ENCODE peak calls at places on chromosome 5, in ten cellular contexts. One of them, this sample, is unnamed.
A peak's percentile ranks its signal among the peaks of the same experiment; 100 is the strongest.

GRCh38 chr5:170273968-170274710 is 23.4 kb downstream of the LCP2 start:
- DNase-seq in H54: no peak
- DNase-seq in SW480: peak; percentile 38
- DNase-seq in dermis microvascular lymphatic vessel endothelial cell: peak; percentile 8
- DNase-seq in mesendoderm: peak; percentile 91
- DNase-seq in putamen: no peak
- DNase-seq in ACHN: peak; percentile 49
- DNase-seq in iPS-NIHi11: peak; percentile 43
- DNase-seq in tibial nerve: no peak
- DNase-seq in iris pigment epithelial cell: peak; percentile 2
- DNase-seq in this sample: no peak

GRCh38 chr5:87383216-87383615 is 29.5 kb downstream of the CCNH start:
- DNase-seq in H54: no peak
- DNase-seq in SW480: no peak
- DNase-seq in dermis microvascular lymphatic vessel endothelial cell: no peak
- DNase-seq in mesendoderm: no peak
- DNase-seq in putamen: no peak
- DNase-seq in ACHN: no peak
- DNase-seq in iPS-NIHi11: no peak
- DNase-seq in tibial nerve: no peak
- DNase-seq in iris pigment epithelial cell: peak; percentile 31
- DNase-seq in this sample: no peak

GRCh38 chr5:122458278-122458872 is 146.3 kb downstream of the SNCAIP start:
- DNase-seq in H54: peak; percentile 10
- DNase-seq in SW480: peak; percentile 51
- DNase-seq in dermis microvascular lymphatic vessel endothelial cell: peak; percentile 4
- DNase-seq in mesendoderm: peak; percentile 50
- DNase-seq in putamen: no peak
- DNase-seq in ACHN: peak; percentile 23
- DNase-seq in iPS-NIHi11: peak; percentile 38
- DNase-seq in tibial nerve: no peak
- DNase-seq in iris pigment epithelial cell: peak; percentile 32
- DNase-seq in this sample: no peak

GRCh38 chr5:6712582-6713273 is 504 bp upstream of the TENT4A start:
- DNase-seq in H54: peak; percentile 99
- DNase-seq in SW480: peak; percentile 98
- DNase-seq in dermis microvascular lymphatic vessel endothelial cell: peak; percentile 96
- DNase-seq in mesendoderm: peak; percentile 98
- DNase-seq in putamen: peak; percentile 98
- DNase-seq in ACHN: peak; percentile 94
- DNase-seq in iPS-NIHi11: peak; percentile 96
- DNase-seq in tibial nerve: peak; percentile 90
- DNase-seq in iris pigment epithelial cell: peak; percentile 95
- DNase-seq in this sample: peak; percentile 90

GRCh38 chr5:95081500-95082355 is 203.2 kb downstream of the MCTP1 start:
- DNase-seq in H54: peak; percentile 21
- DNase-seq in SW480: peak; percentile 87
- DNase-seq in dermis microvascular lymphatic vessel endothelial cell: peak; percentile 91
- DNase-seq in mesendoderm: peak; percentile 50
- DNase-seq in putamen: peak; percentile 70
- DNase-seq in ACHN: peak; percentile 90
- DNase-seq in iPS-NIHi11: peak; percentile 26
- DNase-seq in tibial nerve: peak; percentile 49
- DNase-seq in iris pigment epithelial cell: peak; percentile 95
- DNase-seq in this sample: no peak

GRCh38 chr5:179253730-179254129 is 91.5 kb downstream of the ADAMTS2 start:
- DNase-seq in H54: no peak
- DNase-seq in SW480: no peak
- DNase-seq in dermis microvascular lymphatic vessel endothelial cell: no peak
- DNase-seq in mesendoderm: no peak
- DNase-seq in putamen: no peak
- DNase-seq in ACHN: no peak
- DNase-seq in iPS-NIHi11: no peak
- DNase-seq in tibial nerve: no peak
- DNase-seq in iris pigment epithelial cell: no peak
- DNase-seq in this sample: no peak

GRCh38 chr5:167378894-167379723 is 912.3 kb upstream of the WWC1 start:
- DNase-seq in H54: no peak
- DNase-seq in SW480: no peak
- DNase-seq in dermis microvascular lymphatic vessel endothelial cell: no peak
- DNase-seq in mesendoderm: peak; percentile 64
- DNase-seq in putamen: no peak
- DNase-seq in ACHN: no peak
- DNase-seq in iPS-NIHi11: no peak
- DNase-seq in tibial nerve: no peak
- DNase-seq in iris pigment epithelial cell: no peak
- DNase-seq in this sample: no peak

GRCh38 chr5:79843450-79844388 is 147.3 kb downstream of the MTX3 start:
- DNase-seq in H54: no peak
- DNase-seq in SW480: no peak
- DNase-seq in dermis microvascular lymphatic vessel endothelial cell: no peak
- DNase-seq in mesendoderm: no peak
- DNase-seq in putamen: no peak
- DNase-seq in ACHN: no peak
- DNase-seq in iPS-NIHi11: no peak
- DNase-seq in tibial nerve: no peak
- DNase-seq in iris pigment epithelial cell: no peak
- DNase-seq in this sample: no peak

GRCh38 chr5:757346-757930 is 27.1 kb downstream of the ZDHHC11B start:
- DNase-seq in H54: peak; percentile 6
- DNase-seq in SW480: no peak
- DNase-seq in dermis microvascular lymphatic vessel endothelial cell: no peak
- DNase-seq in mesendoderm: no peak
- DNase-seq in putamen: no peak
- DNase-seq in ACHN: no peak
- DNase-seq in iPS-NIHi11: peak; percentile 58
- DNase-seq in tibial nerve: no peak
- DNase-seq in iris pigment epithelial cell: no peak
- DNase-seq in this sample: no peak

GRCh38 chr5:36744041-36744677 is 132.4 kb upstream of the NIPBL start:
- DNase-seq in H54: no peak
- DNase-seq in SW480: peak; percentile 13
- DNase-seq in dermis microvascular lymphatic vessel endothelial cell: no peak
- DNase-seq in mesendoderm: peak; percentile 58
- DNase-seq in putamen: no peak
- DNase-seq in ACHN: no peak
- DNase-seq in iPS-NIHi11: no peak
- DNase-seq in tibial nerve: no peak
- DNase-seq in iris pigment epithelial cell: no peak
- DNase-seq in this sample: no peak

GRCh38 chr5:9562101-9562500 is 16.2 kb upstream of the SEMA5A start:
- DNase-seq in H54: peak; percentile 61
- DNase-seq in SW480: no peak
- DNase-seq in dermis microvascular lymphatic vessel endothelial cell: no peak
- DNase-seq in mesendoderm: peak; percentile 95
- DNase-seq in putamen: no peak
- DNase-seq in ACHN: peak; percentile 55
- DNase-seq in iPS-NIHi11: peak; percentile 14
- DNase-seq in tibial nerve: no peak
- DNase-seq in iris pigment epithelial cell: peak; percentile 11
- DNase-seq in this sample: no peak

GRCh38 chr5:103546858-103547257 is 15.7 kb downstream of the NUDT12 start:
- DNase-seq in H54: no peak
- DNase-seq in SW480: no peak
- DNase-seq in dermis microvascular lymphatic vessel endothelial cell: no peak
- DNase-seq in mesendoderm: no peak
- DNase-seq in putamen: no peak
- DNase-seq in ACHN: no peak
- DNase-seq in iPS-NIHi11: no peak
- DNase-seq in tibial nerve: no peak
- DNase-seq in iris pigment epithelial cell: no peak
- DNase-seq in this sample: no peak

GRCh38 chr5:1325191-1325741 is 19.6 kb downstream of the CLPTM1L start:
- DNase-seq in H54: no peak
- DNase-seq in SW480: no peak
- DNase-seq in dermis microvascular lymphatic vessel endothelial cell: no peak
- DNase-seq in mesendoderm: no peak
- DNase-seq in putamen: no peak
- DNase-seq in ACHN: no peak
- DNase-seq in iPS-NIHi11: no peak
- DNase-seq in tibial nerve: no peak
- DNase-seq in iris pigment epithelial cell: no peak
- DNase-seq in this sample: no peak

GRCh38 chr5:141713616-141714309 is 31.7 kb upstream of the ARAP3 start:
- DNase-seq in H54: no peak
- DNase-seq in SW480: peak; percentile 81
- DNase-seq in dermis microvascular lymphatic vessel endothelial cell: peak; percentile 18
- DNase-seq in mesendoderm: no peak
- DNase-seq in putamen: no peak
- DNase-seq in ACHN: peak; percentile 48
- DNase-seq in iPS-NIHi11: no peak
- DNase-seq in tibial nerve: no peak
- DNase-seq in iris pigment epithelial cell: peak; percentile 42
- DNase-seq in this sample: no peak

GRCh38 chr5:137142371-137143243 is 356.5 kb downstream of the SPOCK1 start:
- DNase-seq in H54: peak; percentile 36
- DNase-seq in SW480: no peak
- DNase-seq in dermis microvascular lymphatic vessel endothelial cell: no peak
- DNase-seq in mesendoderm: no peak
- DNase-seq in putamen: no peak
- DNase-seq in ACHN: peak; percentile 50
- DNase-seq in iPS-NIHi11: no peak
- DNase-seq in tibial nerve: peak; percentile 47
- DNase-seq in iris pigment epithelial cell: peak; percentile 67
- DNase-seq in this sample: peak; percentile 70

GRCh38 chr5:95843733-95844223 is 21.3 kb upstream of the GLRX start:
- DNase-seq in H54: no peak
- DNase-seq in SW480: no peak
- DNase-seq in dermis microvascular lymphatic vessel endothelial cell: no peak
- DNase-seq in mesendoderm: no peak
- DNase-seq in putamen: no peak
- DNase-seq in ACHN: no peak
- DNase-seq in iPS-NIHi11: no peak
- DNase-seq in tibial nerve: peak; percentile 59
- DNase-seq in iris pigment epithelial cell: peak; percentile 83
- DNase-seq in this sample: no peak

GRCh38 chr5:31854625-31855526 is 215.9 kb downstream of the PDZD2 start:
- DNase-seq in H54: peak; percentile 27
- DNase-seq in SW480: no peak
- DNase-seq in dermis microvascular lymphatic vessel endothelial cell: peak; percentile 38
- DNase-seq in mesendoderm: peak; percentile 94
- DNase-seq in putamen: peak; percentile 63
- DNase-seq in ACHN: peak; percentile 15
- DNase-seq in iPS-NIHi11: peak; percentile 74
- DNase-seq in tibial nerve: peak; percentile 46
- DNase-seq in iris pigment epithelial cell: peak; percentile 32
- DNase-seq in this sample: no peak

GRCh38 chr5:95628933-95629332 is 9.0 kb downstream of the GPR150 start:
- DNase-seq in H54: no peak
- DNase-seq in SW480: no peak
- DNase-seq in dermis microvascular lymphatic vessel endothelial cell: no peak
- DNase-seq in mesendoderm: peak; percentile 23
- DNase-seq in putamen: no peak
- DNase-seq in ACHN: no peak
- DNase-seq in iPS-NIHi11: no peak
- DNase-seq in tibial nerve: no peak
- DNase-seq in iris pigment epithelial cell: no peak
- DNase-seq in this sample: no peak

GRCh38 chr5:152285764-152286163 is 119.3 kb downstream of the NMUR2 start:
- DNase-seq in H54: no peak
- DNase-seq in SW480: no peak
- DNase-seq in dermis microvascular lymphatic vessel endothelial cell: no peak
- DNase-seq in mesendoderm: no peak
- DNase-seq in putamen: no peak
- DNase-seq in ACHN: no peak
- DNase-seq in iPS-NIHi11: no peak
- DNase-seq in tibial nerve: no peak
- DNase-seq in iris pigment epithelial cell: no peak
- DNase-seq in this sample: no peak

GRCh38 chr5:82164957-82165698 is 113.0 kb downstream of the RPS23 start:
- DNase-seq in H54: no peak
- DNase-seq in SW480: no peak
- DNase-seq in dermis microvascular lymphatic vessel endothelial cell: peak; percentile 45
- DNase-seq in mesendoderm: peak; percentile 65
- DNase-seq in putamen: no peak
- DNase-seq in ACHN: peak; percentile 37
- DNase-seq in iPS-NIHi11: no peak
- DNase-seq in tibial nerve: no peak
- DNase-seq in iris pigment epithelial cell: peak; percentile 84
- DNase-seq in this sample: no peak

GRCh38 chr5:179505636-179506261 is 44.6 kb upstream of the RUFY1 start:
- DNase-seq in H54: no peak
- DNase-seq in SW480: no peak
- DNase-seq in dermis microvascular lymphatic vessel endothelial cell: no peak
- DNase-seq in mesendoderm: no peak
- DNase-seq in putamen: no peak
- DNase-seq in ACHN: no peak
- DNase-seq in iPS-NIHi11: no peak
- DNase-seq in tibial nerve: no peak
- DNase-seq in iris pigment epithelial cell: no peak
- DNase-seq in this sample: no peak

GRCh38 chr5:83312672-83313071 is 158.9 kb upstream of the VCAN start:
- DNase-seq in H54: no peak
- DNase-seq in SW480: no peak
- DNase-seq in dermis microvascular lymphatic vessel endothelial cell: no peak
- DNase-seq in mesendoderm: no peak
- DNase-seq in putamen: peak; percentile 11
- DNase-seq in ACHN: no peak
- DNase-seq in iPS-NIHi11: no peak
- DNase-seq in tibial nerve: peak; percentile 36
- DNase-seq in iris pigment epithelial cell: no peak
- DNase-seq in this sample: no peak

GRCh38 chr5:141793881-141794280 is 84.3 kb downstream of the PCDH1 start:
- DNase-seq in H54: no peak
- DNase-seq in SW480: no peak
- DNase-seq in dermis microvascular lymphatic vessel endothelial cell: no peak
- DNase-seq in mesendoderm: no peak
- DNase-seq in putamen: no peak
- DNase-seq in ACHN: no peak
- DNase-seq in iPS-NIHi11: no peak
- DNase-seq in tibial nerve: no peak
- DNase-seq in iris pigment epithelial cell: no peak
- DNase-seq in this sample: no peak

GRCh38 chr5:5421149-5421960 is 1.1 kb upstream of the ICE1 start:
- DNase-seq in H54: no peak
- DNase-seq in SW480: peak; percentile 51
- DNase-seq in dermis microvascular lymphatic vessel endothelial cell: no peak
- DNase-seq in mesendoderm: peak; percentile 43
- DNase-seq in putamen: peak; percentile 24
- DNase-seq in ACHN: no peak
- DNase-seq in iPS-NIHi11: no peak
- DNase-seq in tibial nerve: peak; percentile 17
- DNase-seq in iris pigment epithelial cell: peak; percentile 23
- DNase-seq in this sample: no peak

GRCh38 chr5:140631831-140632365 is 1.1 kb downstream of the CD14 start:
- DNase-seq in H54: no peak
- DNase-seq in SW480: peak; percentile 45
- DNase-seq in dermis microvascular lymphatic vessel endothelial cell: no peak
- DNase-seq in mesendoderm: no peak
- DNase-seq in putamen: no peak
- DNase-seq in ACHN: no peak
- DNase-seq in iPS-NIHi11: peak; percentile 20
- DNase-seq in tibial nerve: no peak
- DNase-seq in iris pigment epithelial cell: no peak
- DNase-seq in this sample: no peak

GRCh38 chr5:151427258-151427657 is 20.1 kb upstream of the SLC36A1 start:
- DNase-seq in H54: no peak
- DNase-seq in SW480: no peak
- DNase-seq in dermis microvascular lymphatic vessel endothelial cell: no peak
- DNase-seq in mesendoderm: peak; percentile 31
- DNase-seq in putamen: no peak
- DNase-seq in ACHN: no peak
- DNase-seq in iPS-NIHi11: no peak
- DNase-seq in tibial nerve: no peak
- DNase-seq in iris pigment epithelial cell: no peak
- DNase-seq in this sample: no peak

GRCh38 chr5:177482359-177482795 is 8.9 kb upstream of the DBN1 start:
- DNase-seq in H54: no peak
- DNase-seq in SW480: no peak
- DNase-seq in dermis microvascular lymphatic vessel endothelial cell: no peak
- DNase-seq in mesendoderm: no peak
- DNase-seq in putamen: no peak
- DNase-seq in ACHN: no peak
- DNase-seq in iPS-NIHi11: no peak
- DNase-seq in tibial nerve: no peak
- DNase-seq in iris pigment epithelial cell: no peak
- DNase-seq in this sample: no peak

GRCh38 chr5:969421-969839 is 39.2 kb upstream of the NKD2 start:
- DNase-seq in H54: no peak
- DNase-seq in SW480: no peak
- DNase-seq in dermis microvascular lymphatic vessel endothelial cell: no peak
- DNase-seq in mesendoderm: no peak
- DNase-seq in putamen: no peak
- DNase-seq in ACHN: no peak
- DNase-seq in iPS-NIHi11: peak; percentile 5
- DNase-seq in tibial nerve: no peak
- DNase-seq in iris pigment epithelial cell: peak; percentile 22
- DNase-seq in this sample: no peak

This sample was measured in GOT3.